ENCODE peak calls at places on chromosomes 5 and 9, in nine cellular contexts. H is Panc1, S is GM20000, A is GM06990, T is IMR-90, D is AG04449, B is MM.1S, O is astrocyte of the spinal cord, G is endothelial cell. E is an unnamed sample.
A peak's percentile ranks its signal among the peaks of the same experiment; 100 is the strongest.

GRCh38 chr5:172774561-172775271 is 3.7 kb upstream of the DUSP1 start:
- DNase-seq in H (no peak), S (no peak), A (no peak), T (no peak), D (no peak), B (no peak), O (no peak), G (no peak), E (no peak)

GRCh38 chr5:66805514-66806430 is 209.6 kb downstream of the MAST4 start:
- DNase-seq in H (no peak), S (no peak), A (no peak), T (no peak), D (no peak), B (no peak), O (no peak), G (no peak), E (no peak)

GRCh38 chr9:92247981-92248380 is 45.5 kb downstream of the IARS1 start:
- DNase-seq in H (no peak), S (no peak), A (no peak), T (no peak), D (no peak), B (no peak), O (no peak), G (no peak), E (no peak)

GRCh38 chr5:125609011-125609410 is 814.2 kb upstream of the GRAMD2B start:
- DNase-seq in H (no peak), S (no peak), A (no peak), T (no peak), D (no peak), B (no peak), O (no peak), G (no peak), E (no peak)

GRCh38 chr5:83306572-83307241 is 164.8 kb upstream of the VCAN start:
- DNase-seq in H (no peak), S (peak; percentile 63), A (peak; percentile 81), T (peak; percentile 89), D (peak; percentile 74), B (no peak), O (peak; percentile 93), G (no peak), E (peak; percentile 64)

GRCh38 chr5:134022333-134022732 is 17.6 kb upstream of the VDAC1 start:
- DNase-seq in H (no peak), S (no peak), A (no peak), T (no peak), D (no peak), B (no peak), O (no peak), G (no peak), E (no peak)

GRCh38 chr9:121999556-121999955 is 93.6 kb downstream of the TTLL11 start:
- DNase-seq in H (no peak), S (no peak), A (no peak), T (no peak), D (no peak), B (no peak), O (no peak), G (no peak), E (no peak)

GRCh38 chr9:111298831-111299603 is 31.0 kb downstream of the OR2K2 start:
- DNase-seq in H (peak; percentile 35), S (peak; percentile 44), A (peak; percentile 36), T (peak; percentile 81), D (peak; percentile 34), B (peak; percentile 62), O (peak; percentile 87), G (peak; percentile 13), E (peak; percentile 34)

GRCh38 chr5:56910123-56910951 is 941 bp downstream of the SETD9 start:
- DNase-seq in H (no peak), S (peak; percentile 23), A (no peak), T (no peak), D (no peak), B (no peak), O (no peak), G (peak; percentile 52), E (no peak)
- TF ChIP-seq CTCF in H (no peak), S (no peak), A (no peak), T (no peak), D (no peak), B (no peak), O (no peak), G (no peak), E (no peak)

DNA sequence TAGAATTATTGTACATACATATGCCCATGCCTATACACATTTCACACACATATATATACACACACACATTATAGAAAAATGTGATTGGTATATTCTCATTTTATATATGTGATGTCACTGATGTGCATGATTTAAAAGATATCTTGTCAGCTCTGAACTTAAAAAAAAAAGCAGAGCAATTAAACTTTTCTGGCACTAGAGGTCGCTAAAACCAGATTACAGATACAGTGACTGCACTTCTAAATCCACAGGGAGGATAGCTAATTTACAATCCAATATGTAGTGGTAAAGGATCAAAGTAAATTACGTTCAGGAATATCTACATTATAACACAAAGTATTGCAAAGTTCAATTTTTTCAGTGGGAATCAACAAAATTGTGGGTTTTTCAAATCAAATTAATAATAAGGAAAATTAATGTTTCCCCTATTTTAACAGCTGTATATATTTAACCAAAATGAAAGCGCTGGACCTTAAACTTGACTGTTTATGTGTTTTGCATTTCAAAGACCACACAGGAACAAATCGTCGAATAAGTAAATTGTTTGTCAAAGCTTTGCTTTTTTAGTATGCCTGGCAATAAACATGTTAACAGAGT is 1201.2 kb upstream of the C9orf72 start:
- DNase-seq in H (no peak), S (peak; percentile 3), A (no peak), T (peak; percentile 0), D (no peak), B (peak; percentile 51), O (peak; percentile 50), G (no peak), E (peak; percentile 8)
- TF ChIP-seq CTCF in H (peak; percentile 44), S (no peak), A (peak; percentile 42), T (peak; percentile 51), D (no peak), B (peak; percentile 64), O (peak; percentile 53), G (peak; percentile 76), E (peak; percentile 51)

GRCh38 chr5:131164931-131165727 is at the start of gene HINT1:
- DNase-seq in H (peak; percentile 69), S (peak; percentile 97), A (peak; percentile 95), T (peak; percentile 84), D (peak; percentile 17), B (peak; percentile 95), O (peak; percentile 90), G (peak; percentile 95), E (peak; percentile 97)
- TF ChIP-seq CTCF in H (peak; percentile 53), S (peak; percentile 7), A (peak; percentile 45), T (peak; percentile 23), D (peak; percentile 42), B (no peak), O (peak; percentile 24), G (no peak), E (peak; percentile 45)

DNA sequence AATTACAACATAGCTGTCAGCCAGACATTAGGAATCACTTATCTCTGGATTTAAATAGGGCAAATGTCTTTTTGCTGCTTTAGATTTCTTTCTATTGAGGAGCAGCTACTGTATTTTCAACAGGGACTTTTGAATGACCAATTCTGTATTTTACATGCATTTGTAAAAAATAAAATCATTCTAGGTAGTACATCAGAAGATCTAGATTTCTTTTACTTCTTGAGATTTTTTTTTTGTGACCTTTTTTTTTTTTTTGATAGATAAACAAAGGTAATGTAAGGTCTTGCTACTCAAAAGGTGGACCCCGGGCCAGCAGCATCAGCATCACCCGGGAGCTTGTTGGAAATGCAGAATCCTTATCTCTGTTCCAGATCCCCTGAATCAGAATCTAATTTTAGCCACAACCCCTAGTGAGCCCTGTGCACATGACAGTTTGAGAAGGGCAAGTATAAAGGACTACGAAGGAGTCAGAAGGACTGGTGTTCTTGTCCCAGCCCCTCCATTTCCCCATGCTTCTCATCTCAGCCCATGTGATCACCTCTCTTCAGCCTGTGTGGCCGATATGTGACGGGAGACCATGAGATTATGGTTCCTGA is 37.7 kb upstream of the CKMT2 start:
- DNase-seq in H (no peak), S (no peak), A (no peak), T (no peak), D (no peak), B (no peak), O (no peak), G (no peak), E (no peak)
- TF ChIP-seq CTCF in H (no peak), S (no peak), A (no peak), T (no peak), D (no peak), B (no peak), O (no peak), G (peak; percentile 11), E (no peak)

DNA sequence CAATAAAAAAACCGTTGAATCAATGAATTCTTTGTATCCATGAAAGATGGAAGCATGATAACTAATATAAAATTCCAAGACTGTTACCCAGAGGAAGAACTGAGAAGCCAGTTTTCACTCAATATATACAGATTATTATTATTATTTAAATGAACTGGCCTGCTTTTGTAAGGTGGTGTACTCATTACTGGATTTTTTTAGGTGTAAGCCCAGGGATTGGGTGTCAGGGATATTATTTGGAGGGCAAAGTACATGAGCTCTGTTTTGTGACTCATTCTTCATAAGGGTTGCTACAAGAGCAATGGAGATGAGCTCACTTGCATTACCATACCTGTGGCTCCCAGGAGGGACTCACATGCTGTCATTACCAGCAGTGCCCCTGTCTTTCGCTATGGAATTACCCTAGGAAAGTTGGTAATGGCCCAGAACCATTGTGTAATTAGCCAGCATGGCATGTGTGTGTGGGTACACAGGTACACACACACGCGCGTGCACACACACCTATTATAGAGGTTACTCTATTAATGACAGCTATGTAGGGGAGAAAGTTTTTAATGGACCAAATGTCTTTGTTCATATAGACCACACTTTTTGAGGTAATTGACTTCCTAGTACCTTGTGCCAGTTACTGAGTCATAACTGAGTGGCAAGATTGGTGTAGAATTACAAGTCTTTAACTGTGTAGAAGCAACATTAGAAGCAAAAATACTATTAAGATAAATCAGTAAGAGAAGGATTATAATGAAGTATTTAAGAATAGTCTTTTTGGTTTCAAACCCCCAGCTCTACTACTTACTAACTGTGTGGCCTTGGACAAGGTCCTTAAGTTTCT is 143.4 kb downstream of the GDNF start:
- DNase-seq in H (peak; percentile 30), S (no peak), A (no peak), T (peak; percentile 72), D (no peak), B (no peak), O (peak; percentile 74), G (no peak), E (no peak)
- TF ChIP-seq CTCF in H (no peak), S (no peak), A (no peak), T (no peak), D (no peak), B (no peak), O (no peak), G (no peak), E (no peak)

GRCh38 chr9:136092741-136093140 is 2.3 kb downstream of the NACC2 start:
- DNase-seq in H (no peak), S (no peak), A (no peak), T (no peak), D (no peak), B (no peak), O (no peak), G (no peak), E (no peak)
- TF ChIP-seq CTCF in H (peak; percentile 44), S (no peak), A (no peak), T (no peak), D (no peak), B (no peak), O (no peak), G (no peak), E (no peak)

GRCh38 chr5:72298711-72299110 is 21.3 kb downstream of the MRPS27 start:
- DNase-seq in H (no peak), S (no peak), A (no peak), T (no peak), D (no peak), B (no peak), O (no peak), G (no peak), E (no peak)
- TF ChIP-seq CTCF in H (no peak), S (no peak), A (no peak), T (no peak), D (no peak), B (no peak), O (no peak), G (no peak), E (peak; percentile 5)

E was measured in GM10248.